ENCODE peak calls at places on chromosome 22, in nine cellular contexts. One of them, this sample, is unnamed.

GRCh38 chr22:35863432-35863831 is 145.8 kb downstream of the APOL5 start:
- DNase-seq in right lobe of liver: no peak
- DNase-seq in RWPE2: no peak
- DNase-seq in pancreas: no peak
- DNase-seq in left ventricle myocardium inferior: no peak
- DNase-seq in tibial nerve: no peak
- DNase-seq in lower lobe of right lung: no peak
- DNase-seq in psoas muscle: no peak
- DNase-seq in A673: no peak
- DNase-seq in this sample: peak; percentile 35

GRCh38 chr22:36610567-36610966 is 81.6 kb upstream of the EIF3D start:
- DNase-seq in right lobe of liver: no peak
- DNase-seq in RWPE2: no peak
- DNase-seq in pancreas: peak; percentile 50
- DNase-seq in left ventricle myocardium inferior: no peak
- DNase-seq in tibial nerve: no peak
- DNase-seq in lower lobe of right lung: no peak
- DNase-seq in psoas muscle: no peak
- DNase-seq in A673: no peak
- DNase-seq in this sample: no peak

GRCh38 chr22:24437820-24438328 is 10.5 kb downstream of the ADORA2A start:
- DNase-seq in right lobe of liver: peak; percentile 42
- DNase-seq in RWPE2: no peak
- DNase-seq in pancreas: no peak
- DNase-seq in left ventricle myocardium inferior: no peak
- DNase-seq in tibial nerve: no peak
- DNase-seq in lower lobe of right lung: no peak
- DNase-seq in psoas muscle: no peak
- DNase-seq in A673: peak; percentile 44
- DNase-seq in this sample: peak; percentile 70

GRCh38 chr22:30262917-30263741 is 3.5 kb downstream of the OSM start:
- DNase-seq in right lobe of liver: peak; percentile 78
- DNase-seq in RWPE2: no peak
- DNase-seq in pancreas: peak; percentile 78
- DNase-seq in left ventricle myocardium inferior: peak; percentile 75
- DNase-seq in tibial nerve: peak; percentile 69
- DNase-seq in lower lobe of right lung: peak; percentile 82
- DNase-seq in psoas muscle: peak; percentile 73
- DNase-seq in A673: peak; percentile 79
- DNase-seq in this sample: peak; percentile 69

GRCh38 chr22:42452916-42453315 is 20.7 kb upstream of the NFAM1 start:
- DNase-seq in right lobe of liver: no peak
- DNase-seq in RWPE2: no peak
- DNase-seq in pancreas: no peak
- DNase-seq in left ventricle myocardium inferior: no peak
- DNase-seq in tibial nerve: no peak
- DNase-seq in lower lobe of right lung: no peak
- DNase-seq in psoas muscle: no peak
- DNase-seq in A673: no peak
- DNase-seq in this sample: no peak

GRCh38 chr22:37749223-37749622 is 52.4 kb downstream of the TRIOBP start:
- DNase-seq in right lobe of liver: no peak
- DNase-seq in RWPE2: no peak
- DNase-seq in pancreas: no peak
- DNase-seq in left ventricle myocardium inferior: no peak
- DNase-seq in tibial nerve: no peak
- DNase-seq in lower lobe of right lung: peak; percentile 79
- DNase-seq in psoas muscle: no peak
- DNase-seq in A673: no peak
- DNase-seq in this sample: no peak

GRCh38 chr22:42889290-42889689 is 32.2 kb upstream of the ARFGAP3 start:
- DNase-seq in right lobe of liver: no peak
- DNase-seq in RWPE2: no peak
- DNase-seq in pancreas: no peak
- DNase-seq in left ventricle myocardium inferior: no peak
- DNase-seq in tibial nerve: no peak
- DNase-seq in lower lobe of right lung: no peak
- DNase-seq in psoas muscle: no peak
- DNase-seq in A673: no peak
- DNase-seq in this sample: no peak

GRCh38 chr22:29617922-29618629 is 14.6 kb downstream of the NF2 start:
- DNase-seq in right lobe of liver: no peak
- DNase-seq in RWPE2: no peak
- DNase-seq in pancreas: no peak
- DNase-seq in left ventricle myocardium inferior: no peak
- DNase-seq in tibial nerve: no peak
- DNase-seq in lower lobe of right lung: no peak
- DNase-seq in psoas muscle: no peak
- DNase-seq in A673: no peak
- DNase-seq in this sample: no peak

GRCh38 chr22:49347376-49347775 is 480.3 kb downstream of the BRD1 start:
- DNase-seq in right lobe of liver: no peak
- DNase-seq in RWPE2: no peak
- DNase-seq in pancreas: no peak
- DNase-seq in left ventricle myocardium inferior: no peak
- DNase-seq in tibial nerve: no peak
- DNase-seq in lower lobe of right lung: peak; percentile 8
- DNase-seq in psoas muscle: no peak
- DNase-seq in A673: no peak
- DNase-seq in this sample: no peak

GRCh38 chr22:23257889-23258825 is 77.8 kb downstream of the BCR start:
- DNase-seq in right lobe of liver: no peak
- DNase-seq in RWPE2: no peak
- DNase-seq in pancreas: no peak
- DNase-seq in left ventricle myocardium inferior: no peak
- DNase-seq in tibial nerve: no peak
- DNase-seq in lower lobe of right lung: no peak
- DNase-seq in psoas muscle: no peak
- DNase-seq in A673: no peak
- DNase-seq in this sample: no peak

GRCh38 chr22:23532756-23533155 is 47.3 kb downstream of the IGLL1 start:
- DNase-seq in right lobe of liver: no peak
- DNase-seq in RWPE2: no peak
- DNase-seq in pancreas: peak; percentile 24
- DNase-seq in left ventricle myocardium inferior: no peak
- DNase-seq in tibial nerve: no peak
- DNase-seq in lower lobe of right lung: no peak
- DNase-seq in psoas muscle: no peak
- DNase-seq in A673: no peak
- DNase-seq in this sample: no peak

GRCh38 chr22:24834845-24835570 is 29.0 kb downstream of the SGSM1 start:
- DNase-seq in right lobe of liver: no peak
- DNase-seq in RWPE2: no peak
- DNase-seq in pancreas: no peak
- DNase-seq in left ventricle myocardium inferior: no peak
- DNase-seq in tibial nerve: no peak
- DNase-seq in lower lobe of right lung: no peak
- DNase-seq in psoas muscle: no peak
- DNase-seq in A673: peak; percentile 45
- DNase-seq in this sample: no peak

GRCh38 chr22:25485626-25486545 is 78.6 kb upstream of the GRK3 start:
- DNase-seq in right lobe of liver: no peak
- DNase-seq in RWPE2: no peak
- DNase-seq in pancreas: no peak
- DNase-seq in left ventricle myocardium inferior: no peak
- DNase-seq in tibial nerve: no peak
- DNase-seq in lower lobe of right lung: no peak
- DNase-seq in psoas muscle: no peak
- DNase-seq in A673: no peak
- DNase-seq in this sample: peak; percentile 55

GRCh38 chr22:24494535-24495364 is at the start of gene UPB1:
- DNase-seq in right lobe of liver: peak; percentile 99
- DNase-seq in RWPE2: no peak
- DNase-seq in pancreas: peak; percentile 73
- DNase-seq in left ventricle myocardium inferior: no peak
- DNase-seq in tibial nerve: no peak
- DNase-seq in lower lobe of right lung: no peak
- DNase-seq in psoas muscle: no peak
- DNase-seq in A673: no peak
- DNase-seq in this sample: no peak

GRCh38 chr22:37982151-37982838 is 2.1 kb downstream of the SOX10 start:
- DNase-seq in right lobe of liver: peak; percentile 78
- DNase-seq in RWPE2: no peak
- DNase-seq in pancreas: no peak
- DNase-seq in left ventricle myocardium inferior: no peak
- DNase-seq in tibial nerve: no peak
- DNase-seq in lower lobe of right lung: no peak
- DNase-seq in psoas muscle: no peak
- DNase-seq in A673: no peak
- DNase-seq in this sample: no peak

GRCh38 chr22:41799486-41800347 is 762 bp upstream of the CCDC134 start:
- DNase-seq in right lobe of liver: peak; percentile 58
- DNase-seq in RWPE2: no peak
- DNase-seq in pancreas: peak; percentile 70
- DNase-seq in left ventricle myocardium inferior: peak; percentile 34
- DNase-seq in tibial nerve: peak; percentile 18
- DNase-seq in lower lobe of right lung: peak; percentile 59
- DNase-seq in psoas muscle: peak; percentile 44
- DNase-seq in A673: no peak
- DNase-seq in this sample: peak; percentile 18

DNA sequence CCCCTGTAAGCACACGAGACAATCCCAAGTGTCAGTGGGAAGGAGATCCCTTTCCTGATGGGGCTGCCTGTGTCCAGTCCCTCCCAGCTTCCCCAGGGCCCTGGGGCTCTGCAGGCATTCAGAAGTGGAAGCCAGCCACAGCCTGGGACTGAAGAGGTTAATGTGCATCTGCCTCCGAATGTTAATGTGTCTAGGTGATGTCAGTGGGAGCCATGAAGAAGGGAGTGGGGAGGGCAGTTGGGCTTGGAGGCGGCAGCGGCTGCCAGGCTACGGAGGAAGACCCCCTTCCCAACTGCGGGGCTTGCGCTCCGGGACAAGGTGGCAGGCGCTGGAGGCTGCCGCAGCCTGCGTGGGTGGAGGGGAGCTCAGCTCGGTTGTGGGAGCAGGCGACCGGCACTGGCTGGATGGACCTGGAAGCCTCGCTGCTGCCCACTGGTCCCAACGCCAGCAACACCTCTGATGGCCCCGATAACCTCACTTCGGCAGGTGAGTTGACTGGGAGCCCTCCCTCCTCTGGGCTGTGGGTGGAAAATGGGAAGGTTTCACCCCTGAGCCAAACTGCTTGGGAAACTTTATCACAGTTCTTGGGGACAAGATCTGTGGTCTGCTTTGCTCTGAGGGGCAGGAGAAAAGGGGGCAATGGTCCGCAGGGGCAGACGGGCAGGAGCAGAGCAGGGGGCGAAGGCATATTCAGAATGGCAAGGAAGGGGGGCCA is at the start of gene MCHR1:
- DNase-seq in right lobe of liver: peak; percentile 92
- DNase-seq in RWPE2: no peak
- DNase-seq in pancreas: no peak
- DNase-seq in left ventricle myocardium inferior: no peak
- DNase-seq in tibial nerve: no peak
- DNase-seq in lower lobe of right lung: no peak
- DNase-seq in psoas muscle: no peak
- DNase-seq in A673: no peak
- DNase-seq in this sample: peak; percentile 77
- H3K4me3 ChIP-seq in right lobe of liver: peak within 1 kb of the TSS; percentile 51
- H3K4me3 ChIP-seq in RWPE2: no peak within 1 kb of the TSS
- H3K4me3 ChIP-seq in pancreas: no peak within 1 kb of the TSS
- H3K4me3 ChIP-seq in left ventricle myocardium inferior: peak within 1 kb of the TSS; percentile 53
- H3K4me3 ChIP-seq in tibial nerve: no peak within 1 kb of the TSS
- H3K4me3 ChIP-seq in lower lobe of right lung: peak within 1 kb of the TSS; percentile 18
- H3K4me3 ChIP-seq in psoas muscle: peak within 1 kb of the TSS; percentile 29
- H3K4me3 ChIP-seq in A673: no peak within 1 kb of the TSS
- H3K4me3 ChIP-seq in this sample: peak within 1 kb of the TSS; percentile 61

DNA sequence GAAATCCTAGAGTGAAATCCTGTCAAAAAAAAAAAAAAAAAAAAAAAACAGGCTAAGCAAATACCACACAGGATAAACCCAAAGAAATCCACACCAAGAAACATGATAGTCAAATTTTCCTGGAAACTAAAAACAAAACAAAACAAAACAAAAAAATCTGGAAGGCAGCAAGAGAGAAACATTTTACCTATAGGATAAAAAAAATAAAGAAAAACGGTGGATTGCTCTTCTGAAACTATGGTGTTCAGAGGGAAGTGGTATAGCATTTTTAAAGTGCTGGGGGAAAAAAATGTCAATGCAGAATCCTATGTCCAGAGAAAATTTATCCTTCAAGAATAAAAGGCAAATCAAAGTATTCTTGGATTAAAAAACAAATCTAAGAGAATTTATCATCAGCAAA is 41.6 kb upstream of the CBX7 start:
- DNase-seq in right lobe of liver: no peak
- DNase-seq in RWPE2: no peak
- DNase-seq in pancreas: no peak
- DNase-seq in left ventricle myocardium inferior: no peak
- DNase-seq in tibial nerve: no peak
- DNase-seq in lower lobe of right lung: no peak
- DNase-seq in psoas muscle: no peak
- DNase-seq in A673: no peak
- DNase-seq in this sample: no peak
- H3K4me1 ChIP-seq in right lobe of liver: no peaks in the 10 kb centered on the region
- H3K4me1 ChIP-seq in RWPE2: no peaks in the 10 kb centered on the region
- H3K4me1 ChIP-seq in pancreas: no peaks in the 10 kb centered on the region
- H3K4me1 ChIP-seq in left ventricle myocardium inferior: no peaks in the 10 kb centered on the region
- H3K4me1 ChIP-seq in tibial nerve: no peaks in the 10 kb centered on the region
- H3K4me1 ChIP-seq in lower lobe of right lung: no peaks in the 10 kb centered on the region
- H3K4me1 ChIP-seq in psoas muscle: no peaks in the 10 kb centered on the region
- H3K4me1 ChIP-seq in A673: no peaks in the 10 kb centered on the region
- H3K4me1 ChIP-seq in this sample: no peaks in the 10 kb centered on the region

DNA sequence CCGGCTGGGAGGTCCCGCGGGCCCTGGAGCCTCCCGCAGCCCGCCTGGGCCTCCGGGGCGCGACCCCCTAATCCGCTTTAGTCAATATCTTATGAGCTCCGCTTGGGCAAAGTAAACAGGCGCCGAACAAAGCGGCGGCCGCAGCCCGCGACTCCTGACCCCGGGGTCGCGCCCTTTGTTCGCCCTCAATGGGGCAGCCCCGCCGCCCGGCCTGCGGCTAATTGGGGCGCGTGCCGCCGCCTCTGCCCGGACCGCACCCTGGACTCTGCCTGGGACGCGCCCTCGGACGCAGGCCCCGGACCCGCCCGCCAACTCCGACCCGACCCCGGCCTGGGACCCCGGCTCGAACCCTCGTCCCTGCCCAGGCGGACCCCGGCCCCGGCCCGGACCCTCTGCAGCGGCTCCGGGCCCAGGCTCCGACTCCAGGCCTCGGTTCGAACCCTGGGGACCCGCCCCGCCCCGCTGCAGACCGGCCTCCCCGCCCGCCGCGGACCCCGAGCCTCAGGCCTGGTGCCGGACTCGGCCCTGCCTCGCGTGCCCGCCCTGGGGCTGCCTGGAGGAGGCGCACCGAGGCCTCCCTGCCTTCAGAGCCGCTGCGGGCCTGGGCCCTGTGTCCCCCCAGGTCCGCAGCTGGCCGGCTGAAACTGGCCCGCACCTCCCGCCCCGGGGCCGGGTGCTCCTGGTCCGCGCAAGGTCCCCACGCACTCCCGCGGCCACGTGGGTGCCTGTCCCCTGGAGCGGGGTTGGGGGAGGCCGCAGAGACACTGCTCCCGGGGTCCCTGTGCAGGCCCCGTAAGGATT is 84.7 kb upstream of the WNT7B start:
- DNase-seq in right lobe of liver: peak; percentile 72
- DNase-seq in RWPE2: no peak
- DNase-seq in pancreas: peak; percentile 80
- DNase-seq in left ventricle myocardium inferior: peak; percentile 22
- DNase-seq in tibial nerve: peak; percentile 19
- DNase-seq in lower lobe of right lung: peak; percentile 46
- DNase-seq in psoas muscle: no peak
- DNase-seq in A673: no peak
- DNase-seq in this sample: no peak
- H3K4me3 ChIP-seq in right lobe of liver: peak overlapping the region; percentile 63
- H3K4me3 ChIP-seq in RWPE2: no peak overlapping the region
- H3K4me3 ChIP-seq in pancreas: no peak overlapping the region
- H3K4me3 ChIP-seq in left ventricle myocardium inferior: peak overlapping the region; percentile 27
- H3K4me3 ChIP-seq in tibial nerve: peak overlapping the region; percentile 33
- H3K4me3 ChIP-seq in lower lobe of right lung: peak overlapping the region; percentile 20
- H3K4me3 ChIP-seq in psoas muscle: peak overlapping the region; percentile 88
- H3K4me3 ChIP-seq in A673: no peak overlapping the region
- H3K4me3 ChIP-seq in this sample: no peak overlapping the region

GRCh38 chr22:19847345-19847632 is 7.4 kb downstream of the GNB1L start:
- DNase-seq in right lobe of liver: no peak
- DNase-seq in RWPE2: no peak
- DNase-seq in pancreas: no peak
- DNase-seq in left ventricle myocardium inferior: no peak
- DNase-seq in tibial nerve: no peak
- DNase-seq in lower lobe of right lung: no peak
- DNase-seq in psoas muscle: no peak
- DNase-seq in A673: no peak
- DNase-seq in this sample: no peak
- H3K4me1 ChIP-seq in right lobe of liver: no peaks in the 10 kb centered on the region
- H3K4me1 ChIP-seq in RWPE2: peaks cover 49% of the 10 kb centered on the region
- H3K4me1 ChIP-seq in pancreas: peaks cover 4% of the 10 kb centered on the region
- H3K4me1 ChIP-seq in left ventricle myocardium inferior: peaks cover 29% of the 10 kb centered on the region
- H3K4me1 ChIP-seq in tibial nerve: no peaks in the 10 kb centered on the region
- H3K4me1 ChIP-seq in lower lobe of right lung: peaks cover 70% of the 10 kb centered on the region
- H3K4me1 ChIP-seq in psoas muscle: peaks cover 25% of the 10 kb centered on the region
- H3K4me1 ChIP-seq in A673: no peaks in the 10 kb centered on the region
- H3K4me1 ChIP-seq in this sample: peaks cover under 1% of the 10 kb centered on the region